ENCODE peak calls at places on chromosomes 3 and 15, in four cellular contexts. D is heart left ventricle; J is spleen; B is CD4-positive, alpha-beta T cell. F is an unnamed sample.

GRCh38 chr3:49626796-49627195 is 47.4 kb upstream of the APEH start:
- DNase-seq in B (no peak), D (no peak), J (no peak), F (no peak)

GRCh38 chr3:120181632-120182031 is 87.4 kb upstream of the GSK3B start:
- DNase-seq in D (no peak), B (no peak), J (no peak), F (no peak)

GRCh38 chr3:174270841-174271240 is 588.3 kb upstream of the NAALADL2 start:
- DNase-seq in D (no peak), J (no peak), B (no peak), F (no peak)

GRCh38 chr3:43319364-43319763 is 33.0 kb downstream of the SNRK start:
- DNase-seq in B (no peak), J (no peak), D (no peak), F (peak; percentile 45)

GRCh38 chr3:111277226-111277625 is 205.6 kb downstream of the NECTIN3 start:
- DNase-seq in D (no peak), J (no peak), B (no peak), F (no peak)

GRCh38 chr15:69491051-69491505 is 38.5 kb downstream of the RPLP1 start:
- DNase-seq in B (no peak), D (no peak), J (no peak), F (peak; percentile 62)

GRCh38 chr3:106380232-106380631 is 511.4 kb upstream of the CBLB start:
- DNase-seq in D (no peak), B (no peak), J (no peak), F (no peak)

GRCh38 chr3:20141841-20142240 is 44.2 kb downstream of the SGO1 start:
- DNase-seq in J (no peak), D (no peak), B (no peak), F (peak; percentile 79)

GRCh38 chr3:174199696-174200095 is 659.4 kb upstream of the NAALADL2 start:
- DNase-seq in B (no peak), D (no peak), J (no peak), F (no peak)

GRCh38 chr3:60086811-60087210 is 1037.0 kb upstream of the CFAP20DC start:
- DNase-seq in B (peak; percentile 13), J (no peak), D (no peak), F (no peak)

GRCh38 chr15:80070840-80071239 is 11.4 kb downstream of the ZFAND6 start:
- DNase-seq in J (no peak), B (no peak), D (no peak), F (no peak)

DNA sequence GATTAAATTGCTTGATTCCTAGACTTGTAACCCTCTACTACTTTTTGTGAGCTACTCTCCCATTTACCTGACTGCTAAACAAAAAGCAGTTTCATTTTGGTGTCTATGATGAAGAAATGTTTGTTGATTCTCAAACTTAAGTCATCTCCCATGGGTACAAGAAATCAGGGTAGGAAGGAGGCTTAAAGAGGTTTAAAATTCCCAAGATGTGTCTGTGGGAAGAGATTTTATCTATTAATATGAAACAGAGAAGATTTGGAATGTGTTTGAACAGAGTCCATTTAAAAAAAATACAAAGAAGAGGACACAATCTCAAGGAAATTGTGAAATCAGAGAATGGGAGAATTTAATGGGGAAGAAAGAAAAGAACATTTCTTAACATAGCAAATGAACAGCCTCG is 14.8 kb downstream of the P3H2 start:
- DNase-seq in J (no peak), B (no peak), D (no peak), F (no peak)
- TF ChIP-seq CTCF in J (no peak), B (no peak), D (no peak), F (no peak)

GRCh38 chr15:75042730-75043508 is 19.5 kb downstream of the PPCDC start:
- DNase-seq in J (peak; percentile 99), D (peak; percentile 92), B (peak; percentile 37), F (peak; percentile 83)
- H3K27ac ChIP-seq in J (peak overlapping the region; percentile 92), D (peak overlapping the region; percentile 92), B (no peak overlapping the region), F (peak overlapping the region; percentile 94)

DNA sequence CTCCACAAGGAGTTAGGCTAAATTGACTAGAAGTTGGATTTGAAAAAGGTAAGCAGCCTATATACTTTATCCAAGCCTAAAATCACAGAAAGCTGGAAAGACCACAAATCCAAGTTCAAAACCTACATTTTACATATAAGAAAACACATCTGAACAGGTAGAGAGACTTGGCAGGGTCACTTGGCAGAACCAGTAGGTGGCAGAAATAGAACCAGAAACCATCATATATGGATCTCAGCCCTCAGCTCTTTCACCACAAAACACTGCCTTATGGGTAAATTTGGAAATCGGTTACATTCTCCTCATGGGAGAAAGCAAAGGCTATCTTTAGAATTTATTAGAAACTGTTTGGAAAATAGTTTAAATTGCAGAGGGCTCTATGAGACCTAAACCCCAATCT is 44.2 kb downstream of the MKRN2 start:
- DNase-seq in D (no peak), J (no peak), B (no peak), F (no peak)
- TF ChIP-seq CTCF in D (no peak), J (no peak), B (no peak), F (no peak)

GRCh38 chr3:172511783-172512357 is 11.4 kb downstream of the TNFSF10 start:
- DNase-seq in B (no peak), D (no peak), J (peak; percentile 76), F (no peak)

GRCh38 chr3:172515130-172515918 is 7.9 kb downstream of the TNFSF10 start:
- DNase-seq in J (no peak), B (no peak), D (no peak), F (no peak)

GRCh38 chr3:172514678-172515077 is 8.6 kb downstream of the TNFSF10 start:
- DNase-seq in J (no peak), D (no peak), B (no peak), F (no peak)

GRCh38 chr3:172513488-172513887 is 9.7 kb downstream of the TNFSF10 start:
- DNase-seq in B (no peak), J (no peak), D (no peak), F (no peak)

GRCh38 chr3:172512363-172512762 is 10.9 kb downstream of the TNFSF10 start:
- DNase-seq in D (peak; percentile 85), B (peak; percentile 80), J (peak; percentile 94), F (peak; percentile 62)
- H3K27ac ChIP-seq in D (peak overlapping the region; percentile 68), B (peak overlapping the region; percentile 57), J (peak overlapping the region; percentile 87), F (peak overlapping the region; percentile 45)

F was measured in heart right ventricle.